ENCODE peak calls at places on chromosomes 2 and 18, in nine cellular contexts. D is mesendoderm; F is CD4-positive, CD25-positive, alpha-beta regulatory T cell; O is astrocyte; U is CD4-positive, alpha-beta memory T cell; K is effector memory CD4-positive, alpha-beta T cell; E is small intestine; X is neural progenitor cell; N is fibroblast of lung. H is an unnamed sample. For H3K4me1, the result is how much of the 10 kb centered on the place peaks cover.

GRCh38 chr2:19072161-19072560 is 286.3 kb downstream of the OSR1 start:
- DNase-seq in E (no peak), D (no peak), U (no peak), X (no peak), N (no peak), F (no peak), K (no peak), O (no peak), H (no peak)

GRCh38 chr2:45672138-45672537 is 20.7 kb downstream of the PRKCE start:
- DNase-seq in O (no peak), E (no peak), F (no peak), K (no peak), X (no peak), N (no peak), D (no peak), U (no peak), H (no peak)

GRCh38 chr18:78160961-78161656 is 818.5 kb upstream of the SALL3 start:
- DNase-seq in N (no peak), U (no peak), E (peak), K (no peak), D (no peak), F (no peak), X (no peak), O (no peak), H (no peak)

GRCh38 chr2:168633200-168633599 is 169.2 kb upstream of the NOSTRIN start:
- DNase-seq in U (no peak), D (no peak), O (no peak), F (no peak), K (no peak), N (peak), X (no peak), E (no peak), H (no peak)

GRCh38 chr18:63883617-63884016 is 3.9 kb upstream of the SERPINB2 start:
- DNase-seq in E (no peak), D (no peak), K (no peak), O (no peak), U (no peak), F (no peak), N (no peak), X (no peak), H (no peak)

GRCh38 chr2:110994250-110994961 is 126.3 kb upstream of the BCL2L11 start:
- DNase-seq in N (peak), X (no peak), D (no peak), K (no peak), O (no peak), E (peak), F (peak), U (peak), H (no peak)

GRCh38 chr2:172178035-172178434 is 75.3 kb upstream of the DLX2 start:
- DNase-seq in F (no peak), D (peak), K (no peak), O (peak), U (no peak), N (no peak), E (no peak), X (no peak), H (no peak)

GRCh38 chr2:6773007-6773693 is 92.6 kb downstream of the CMPK2 start:
- DNase-seq in F (peak), U (peak), X (peak), N (peak), K (peak), E (peak), O (peak), D (peak), H (no peak)

GRCh38 chr2:158174956-158175355 is 73.3 kb downstream of the UPP2 start:
- DNase-seq in O (no peak), K (no peak), U (no peak), N (no peak), X (no peak), D (no peak), E (no peak), F (no peak), H (no peak)

GRCh38 chr2:105317937-105318336 is 11.6 kb downstream of the TGFBRAP1 start:
- DNase-seq in E (no peak), D (no peak), U (no peak), N (no peak), F (no peak), O (no peak), X (no peak), K (no peak), H (no peak)

GRCh38 chr2:96625571-96626552 is 12.2 kb downstream of the KANSL3 start:
- DNase-seq in E (no peak), O (peak), X (no peak), D (no peak), N (no peak), F (no peak), K (no peak), U (no peak), H (no peak)

GRCh38 chr2:41722668-41723369 is 325.0 kb upstream of the PKDCC start:
- DNase-seq in E (no peak), F (no peak), U (no peak), X (no peak), D (no peak), N (peak), O (peak), K (no peak), H (no peak)

GRCh38 chr2:189412330-189412953 is 28.8 kb upstream of the WDR75 start:
- DNase-seq in N (peak), U (peak), F (peak), E (peak), K (no peak), D (peak), X (peak), O (peak), H (peak)
- H3K4me3 ChIP-seq in N (no peak), U (no peak), F (no peak), E (no peak), K (no peak), D (no peak), X (no peak), O (no peak), H (no peak)

GRCh38 chr18:55345103-55345950 is 242.7 kb downstream of the TCF4 start:
- DNase-seq in N (no peak), F (no peak), O (no peak), E (no peak), D (no peak), X (no peak), U (no peak), K (no peak), H (no peak)

GRCh38 chr18:55346387-55346786 is 241.6 kb downstream of the TCF4 start:
- DNase-seq in O (no peak), N (no peak), K (no peak), D (no peak), U (no peak), E (no peak), X (no peak), F (no peak), H (no peak)

GRCh38 chr18:55339990-55340389 is 248.0 kb downstream of the TCF4 start:
- DNase-seq in X (no peak), E (no peak), D (no peak), K (no peak), O (no peak), F (no peak), N (no peak), U (no peak), H (no peak)

GRCh38 chr18:55340998-55341397 is 247.0 kb downstream of the TCF4 start:
- DNase-seq in D (no peak), N (no peak), E (no peak), F (no peak), K (no peak), U (no peak), X (no peak), O (no peak), H (no peak)

GRCh38 chr18:55343396-55344073 is 244.5 kb downstream of the TCF4 start:
- DNase-seq in U (no peak), X (no peak), K (no peak), D (peak), E (no peak), F (no peak), O (peak), N (peak), H (no peak)
- H3K4me1 ChIP-seq in U (under half), X (under half), K (under half), D (under half), E (under half), F (under half), O (under half), N (under half), H (under half)

GRCh38 chr2:127082974-127083373 is 24.0 kb downstream of the BIN1 start:
- DNase-seq in N (peak), X (no peak), E (no peak), O (peak), D (no peak), U (no peak), F (no peak), K (no peak), H (no peak)
- H3K27ac ChIP-seq in N (no peak), X (no peak), E (no peak), O (no peak), D (no peak), U (peak), F (peak), K (peak), H (peak)

GRCh38 chr18:46173393-46174316 is 69.5 kb downstream of the HAUS1 start:
- DNase-seq in N (peak), O (peak), D (peak), E (peak), K (peak), U (peak), X (peak), F (peak), H (peak)

GRCh38 chr18:46171331-46171730 is 67.1 kb downstream of the HAUS1 start:
- DNase-seq in X (no peak), E (no peak), D (no peak), O (no peak), N (no peak), F (no peak), U (no peak), K (no peak), H (no peak)

GRCh38 chr18:46166261-46166970 is 62.2 kb downstream of the HAUS1 start:
- DNase-seq in O (no peak), K (no peak), E (no peak), N (no peak), X (no peak), D (no peak), F (no peak), U (no peak), H (no peak)

GRCh38 chr18:46167971-46168370 is 63.8 kb downstream of the HAUS1 start:
- DNase-seq in U (no peak), E (peak), O (no peak), X (no peak), N (no peak), K (no peak), F (peak), D (no peak), H (no peak)

DNA sequence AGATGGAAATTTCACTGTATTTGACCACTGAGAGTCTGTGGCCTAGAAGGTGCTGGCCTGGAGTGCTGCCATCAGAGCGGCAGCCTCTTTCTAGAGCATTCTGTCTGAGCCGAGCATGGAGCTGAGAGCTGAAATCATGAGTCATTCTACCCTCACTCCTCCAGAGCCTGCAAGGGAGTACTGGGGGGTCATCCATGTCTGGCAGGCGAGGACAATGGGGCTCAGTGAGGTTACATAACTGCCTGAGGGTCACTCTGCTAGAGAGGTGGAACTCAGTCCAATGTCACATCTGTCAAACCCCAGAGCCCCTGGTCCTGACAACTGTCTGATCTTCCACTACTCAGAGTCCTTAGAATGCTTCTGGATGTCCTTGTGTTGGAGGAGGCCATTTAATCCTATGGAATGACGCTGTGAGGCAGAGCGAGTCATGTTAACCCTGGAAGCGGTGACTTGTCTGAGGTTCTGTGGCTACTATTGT is 65.3 kb downstream of the HAUS1 start:
- DNase-seq in D (peak), X (no peak), F (no peak), U (no peak), E (no peak), K (no peak), O (peak), N (peak), H (no peak)
- H3K4me3 ChIP-seq in D (no peak), X (no peak), F (no peak), U (no peak), E (no peak), K (no peak), O (no peak), N (no peak), H (no peak)

DNA sequence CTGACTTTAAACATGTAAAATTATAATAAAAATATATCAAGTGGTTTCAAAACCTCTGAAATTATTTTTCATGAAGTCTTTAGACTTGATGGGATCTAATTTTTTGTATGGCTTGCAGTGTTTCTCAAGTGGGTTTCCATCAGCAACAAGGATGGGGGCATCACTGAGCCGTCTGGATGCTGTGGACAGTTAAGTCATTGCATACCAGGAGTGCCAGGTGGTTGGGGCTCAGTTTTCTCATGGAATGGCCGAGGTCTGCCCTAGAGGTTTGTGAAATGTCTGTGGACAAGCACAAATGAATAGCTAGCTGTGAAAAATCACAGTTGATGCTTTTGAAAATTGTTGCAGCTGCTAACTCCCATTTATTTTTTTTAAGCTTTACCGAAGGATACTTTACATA is 1.7 kb downstream of the PRELID3A start:
- DNase-seq in X (no peak), K (no peak), E (no peak), D (peak), N (no peak), F (no peak), O (peak), U (no peak), H (no peak)
- H3K4me1 ChIP-seq in X (under half), K (under half), E (under half), D (under half), N (under half), F (under half), O (under half), U (under half), H (under half)